ENCODE peak calls at places on chromosome X, in ten cellular contexts. X, F, W, E, Y, T, A, D, C and P are unnamed samples.

GRCh38 chrX:123361371-123361770 is 177.3 kb downstream of the GRIA3 start:
- DNase-seq in C (no peak), X (no peak), E (no peak), W (no peak), F (no peak), D (peak), Y (peak), T (no peak), A (no peak), P (no peak)

GRCh38 chrX:43560247-43560946 is 95.7 kb upstream of the MAOA start:
- DNase-seq in D (no peak), E (no peak), W (no peak), Y (no peak), X (no peak), A (no peak), C (no peak), F (no peak), T (peak), P (peak)

GRCh38 chrX:11329016-11329415 is 35.8 kb downstream of the AMELX start:
- DNase-seq in D (no peak), W (no peak), A (no peak), F (no peak), C (no peak), X (no peak), T (no peak), E (no peak), Y (no peak), P (no peak)

GRCh38 chrX:107726809-107727534 is 48.6 kb downstream of the TSC22D3 start:
- DNase-seq in X (no peak), T (peak), E (no peak), W (no peak), C (no peak), D (no peak), Y (no peak), A (no peak), F (no peak), P (no peak)

GRCh38 chrX:65932173-65933084 is 107.5 kb downstream of the VSIG4 start:
- DNase-seq in D (peak), X (no peak), E (no peak), C (peak), Y (no peak), T (no peak), W (no peak), F (peak), A (no peak), P (peak)

GRCh38 chrX:78622834-78623233 is 36.3 kb downstream of the RTL3 start:
- DNase-seq in W (no peak), F (no peak), A (no peak), Y (no peak), X (no peak), C (no peak), T (no peak), D (no peak), E (no peak), P (no peak)

GRCh38 chrX:110204986-110205385 is 112.9 kb downstream of the AMMECR1 start:
- DNase-seq in D (peak), T (no peak), W (no peak), A (no peak), Y (no peak), E (no peak), C (no peak), F (no peak), X (no peak), P (no peak)

GRCh38 chrX:8726031-8726652 is 5.8 kb downstream of the ANOS1 start:
- DNase-seq in D (no peak), F (no peak), E (no peak), A (no peak), W (no peak), T (peak), Y (no peak), X (no peak), C (peak), P (no peak)

GRCh38 chrX:45623266-45623665 is 422.6 kb upstream of the DIPK2B start:
- DNase-seq in E (no peak), Y (no peak), W (no peak), A (no peak), X (peak), C (no peak), T (no peak), D (peak), F (no peak), P (no peak)

GRCh38 chrX:31266172-31267076 is 194.6 kb upstream of the FTHL17 start:
- DNase-seq in A (no peak), D (peak), Y (peak), C (peak), E (no peak), W (peak), T (peak), X (peak), F (no peak), P (peak)

GRCh38 chrX:107777536-107777832 is at the start of gene NCBP2L:
- DNase-seq in C (no peak), E (no peak), D (no peak), X (no peak), F (no peak), A (no peak), T (no peak), Y (no peak), W (no peak), P (no peak)

GRCh38 chrX:128396601-128397000 is 344.4 kb upstream of the ACTRT1 start:
- DNase-seq in A (no peak), D (peak), F (no peak), Y (no peak), X (no peak), T (no peak), C (no peak), E (no peak), W (no peak), P (no peak)

GRCh38 chrX:49930046-49930445 is 7.7 kb downstream of the CLCN5 start:
- DNase-seq in W (no peak), Y (no peak), T (no peak), C (no peak), A (no peak), F (no peak), E (no peak), D (no peak), X (no peak), P (no peak)

GRCh38 chrX:14356401-14356800 is 172.9 kb upstream of the GLRA2 start:
- DNase-seq in D (peak), A (no peak), Y (no peak), C (no peak), T (no peak), X (peak), F (no peak), E (no peak), W (no peak), P (no peak)

GRCh38 chrX:75522565-75523411 is at the start of gene ZDHHC15:
- DNase-seq in A (peak), Y (peak), D (peak), X (no peak), W (peak), C (peak), F (no peak), T (peak), E (no peak), P (no peak)

GRCh38 chrX:107742754-107743191 is 32.8 kb downstream of the TSC22D3 start:
- DNase-seq in D (no peak), W (no peak), F (no peak), T (no peak), C (no peak), Y (no peak), A (no peak), E (no peak), X (no peak), P (peak)

GRCh38 chrX:42624524-42624923 is 153.4 kb downstream of the PPP1R2C start:
- DNase-seq in T (no peak), D (no peak), A (no peak), F (no peak), Y (no peak), E (no peak), C (no peak), X (no peak), W (no peak), P (peak)

GRCh38 chrX:52934704-52935468 is 23.4 kb downstream of the FAM156A start:
- DNase-seq in C (peak), Y (peak), F (peak), E (peak), X (peak), A (peak), D (peak), W (peak), T (peak), P (peak)

GRCh38 chrX:103453655-103454054 is 65.6 kb downstream of the RAB40A start:
- DNase-seq in X (peak), D (peak), E (no peak), F (no peak), Y (no peak), C (no peak), T (no peak), W (no peak), A (no peak), P (no peak)

GRCh38 chrX:123764967-123765871 is 32.4 kb upstream of the THOC2 start:
- DNase-seq in C (peak), Y (peak), X (peak), T (peak), D (peak), A (peak), F (peak), E (peak), W (peak), P (peak)

GRCh38 chrX:35858916-35859315 is 60.6 kb upstream of the CFAP47 start:
- DNase-seq in D (no peak), E (no peak), F (no peak), X (no peak), C (no peak), Y (no peak), A (no peak), W (no peak), T (no peak), P (no peak)

GRCh38 chrX:120457766-120458180 is 11.3 kb downstream of the LAMP2 start:
- DNase-seq in C (no peak), F (no peak), A (no peak), X (no peak), Y (no peak), D (peak), E (no peak), W (no peak), T (no peak), P (no peak)

GRCh38 chrX:48490661-48491060 is 14.7 kb downstream of the FTSJ1 start:
- DNase-seq in F (no peak), W (no peak), T (no peak), C (no peak), X (no peak), A (no peak), E (no peak), Y (no peak), D (peak), P (no peak)